ENCODE peak calls at places on chromosomes 4 and X, in nine cellular contexts. T, P, K, C, I, N, Q, H and G are unnamed samples.

GRCh38 chr4:83810428-83810827 is 274.5 kb downstream of the GPAT3 start:
- DNase-seq in Q (no peak), N (no peak), I (no peak), T (no peak), H (no peak), P (no peak), K (no peak), C (no peak), G (no peak)

GRCh38 chrX:140440891-140441290 is 64.0 kb downstream of the SOX3 start:
- DNase-seq in I (no peak), H (no peak), C (no peak), N (no peak), T (no peak), P (no peak), Q (no peak), K (no peak), G (no peak)

GRCh38 chrX:17692709-17693346 is 44.5 kb upstream of the SCML1 start:
- DNase-seq in I (peak), T (no peak), C (no peak), Q (no peak), H (no peak), N (no peak), K (no peak), P (no peak), G (no peak)

GRCh38 chr4:187256897-187257296 is 533.2 kb upstream of the FAT1 start:
- DNase-seq in Q (no peak), H (no peak), P (no peak), N (no peak), T (no peak), K (no peak), C (no peak), I (no peak), G (no peak)

GRCh38 chr4:34935739-34936138 is 1308.6 kb downstream of the ARAP2 start:
- DNase-seq in C (no peak), N (no peak), P (no peak), I (no peak), T (no peak), Q (no peak), H (no peak), K (no peak), G (no peak)

GRCh38 chr4:6441202-6441582 is 31.2 kb downstream of the PPP2R2C start:
- DNase-seq in H (no peak), K (no peak), P (no peak), T (no peak), I (no peak), Q (no peak), N (no peak), C (no peak), G (no peak)

GRCh38 chr4:79578613-79579012 is 170.6 kb upstream of the GK2 start:
- DNase-seq in I (no peak), H (no peak), K (no peak), P (no peak), N (no peak), Q (no peak), T (no peak), C (no peak), G (no peak)

GRCh38 chr4:17276821-17277220 is 235.1 kb downstream of the QDPR start:
- DNase-seq in P (no peak), I (peak), K (no peak), C (no peak), N (no peak), Q (peak), T (no peak), H (no peak), G (no peak)

GRCh38 chrX:12825801-12826200 is 34.6 kb downstream of the PRPS2 start:
- DNase-seq in P (no peak), H (no peak), C (no peak), K (no peak), T (no peak), N (no peak), Q (no peak), I (no peak), G (no peak)

GRCh38 chr4:6115746-6116586 is 84.4 kb downstream of the JAKMIP1 start:
- DNase-seq in H (no peak), I (no peak), C (no peak), K (no peak), T (no peak), N (no peak), Q (no peak), P (no peak), G (no peak)

GRCh38 chr4:173448103-173448502 is 49.2 kb upstream of the SCRG1 start:
- DNase-seq in P (peak), C (no peak), Q (no peak), T (no peak), I (peak), K (no peak), N (no peak), H (no peak), G (no peak)

GRCh38 chrX:96729053-96729452 is 44.4 kb downstream of the DIAPH2 start:
- DNase-seq in P (no peak), T (no peak), K (no peak), I (no peak), N (no peak), Q (no peak), C (no peak), H (no peak), G (no peak)

GRCh38 chr4:6272863-6273660 is 3.4 kb downstream of the WFS1 start:
- DNase-seq in N (no peak), C (no peak), K (peak), T (no peak), P (peak), H (no peak), Q (peak), I (peak), G (no peak)

GRCh38 chr4:147355849-147356248 is 125.0 kb upstream of the EDNRA start:
- DNase-seq in H (no peak), C (no peak), K (peak), T (no peak), Q (no peak), P (no peak), I (peak), N (no peak), G (no peak)

GRCh38 chr4:86972997-86973396 is 38.2 kb downstream of the AFF1 start:
- DNase-seq in P (no peak), C (no peak), Q (no peak), N (no peak), K (no peak), I (peak), H (peak), T (peak), G (no peak)

GRCh38 chrX:52420824-52421443 is 52.1 kb downstream of the XAGE2 start:
- DNase-seq in K (no peak), T (no peak), Q (no peak), C (no peak), N (no peak), H (no peak), I (peak), P (no peak), G (no peak)

GRCh38 chr4:48073567-48074103 is 57.1 kb downstream of the NIPAL1 start:
- DNase-seq in I (peak), P (no peak), K (no peak), H (no peak), Q (no peak), T (no peak), N (no peak), C (no peak), G (no peak)

GRCh38 chr4:64402684-64403083 is 6.6 kb downstream of the TECRL start:
- DNase-seq in C (no peak), P (no peak), T (no peak), N (no peak), H (no peak), I (no peak), Q (no peak), K (no peak), G (no peak)

GRCh38 chr4:10917475-10918103 is 233.0 kb upstream of the CLNK start:
- DNase-seq in Q (no peak), H (no peak), I (no peak), C (no peak), K (no peak), T (peak), N (no peak), P (no peak), G (no peak)

GRCh38 chr4:2729533-2729875 is 26.6 kb downstream of the TNIP2 start:
- DNase-seq in N (no peak), H (no peak), K (no peak), Q (peak), I (no peak), C (no peak), P (no peak), T (no peak), G (no peak)

GRCh38 chr4:78644744-78645330 is 93.3 kb downstream of the ANXA3 start:
- DNase-seq in Q (no peak), P (peak), H (no peak), C (peak), N (peak), T (peak), K (peak), I (peak), G (no peak)

GRCh38 chrX:40877869-40878268 is 142.5 kb upstream of the MED14 start:
- DNase-seq in N (no peak), T (no peak), C (peak), I (peak), K (peak), Q (no peak), H (no peak), P (peak), G (no peak)

GRCh38 chrX:147476008-147476407 is 435.7 kb upstream of the FMR1 start:
- DNase-seq in T (peak), Q (no peak), P (peak), H (no peak), C (no peak), N (no peak), K (peak), I (no peak), G (no peak)

GRCh38 chr4:3226944-3227343 is 22.0 kb upstream of the MSANTD1 start:
- DNase-seq in T (peak), N (no peak), I (no peak), P (no peak), Q (peak), H (no peak), K (no peak), C (no peak), G (no peak)

GRCh38 chrX:115226929-115227328 is 7.0 kb downstream of the LRCH2 start:
- DNase-seq in P (peak), C (no peak), H (no peak), I (peak), T (no peak), N (no peak), Q (no peak), K (peak), G (no peak)

GRCh38 chr4:165175879-165176278 is 31.5 kb upstream of the KLHL2 start:
- DNase-seq in P (no peak), T (peak), I (no peak), Q (no peak), K (no peak), C (no peak), H (no peak), N (no peak), G (no peak)

GRCh38 chr4:37892641-37893040 is 1.8 kb downstream of the TBC1D1 start:
- DNase-seq in P (no peak), T (no peak), H (no peak), K (no peak), C (peak), N (no peak), I (no peak), Q (no peak), G (no peak)

GRCh38 chr4:184848510-184848909 is 22.7 kb upstream of the ACSL1 start:
- DNase-seq in I (no peak), K (no peak), Q (no peak), C (no peak), N (no peak), H (peak), P (no peak), T (no peak), G (no peak)

GRCh38 chr4:41614519-41614918 is 76.6 kb downstream of the LIMCH1 start:
- DNase-seq in C (no peak), K (no peak), T (no peak), P (no peak), H (no peak), Q (no peak), N (no peak), I (no peak), G (no peak)

GRCh38 chr4:68465058-68465457 is 17.8 kb downstream of the TMPRSS11E start:
- DNase-seq in H (no peak), K (no peak), N (no peak), I (no peak), Q (no peak), C (no peak), P (no peak), T (no peak), G (no peak)

GRCh38 chrX:140053841-140054240 is 88.5 kb upstream of the CXorf66 start:
- DNase-seq in C (no peak), P (no peak), I (no peak), Q (no peak), T (no peak), N (no peak), K (no peak), H (no peak), G (no peak)

GRCh38 chr4:179164642-179165338 is 1722.6 kb upstream of the AGA start:
- DNase-seq in P (no peak), I (no peak), C (no peak), T (no peak), K (no peak), Q (no peak), N (no peak), H (no peak), G (no peak)

GRCh38 chrX:107205770-107206696 is at the start of the genes DNAAF6 and NUP62CL:
- DNase-seq in H (no peak), P (peak), C (peak), Q (peak), K (peak), N (no peak), I (peak), T (peak), G (peak)

GRCh38 chr4:107167051-107167450 is 130.9 kb upstream of the DKK2 start:
- DNase-seq in P (no peak), C (no peak), N (no peak), H (no peak), K (no peak), I (no peak), Q (no peak), T (no peak), G (no peak)

GRCh38 chrX:98931194-98931593 is 1478.9 kb downstream of the PCDH19 start:
- DNase-seq in Q (no peak), I (no peak), C (no peak), K (no peak), T (no peak), N (no peak), P (no peak), H (no peak), G (no peak)

GRCh38 chr4:24369630-24370029 is 214.7 kb downstream of the DHX15 start:
- DNase-seq in I (no peak), H (no peak), C (no peak), K (no peak), N (no peak), P (no peak), T (no peak), Q (no peak), G (no peak)

GRCh38 chrX:26613951-26614350 is 398.0 kb downstream of the MAGEB5 start:
- DNase-seq in I (no peak), T (no peak), K (no peak), H (no peak), N (no peak), P (no peak), C (no peak), Q (no peak), G (no peak)

GRCh38 chr4:51825341-51825740 is 17.6 kb upstream of the DCUN1D4 start:
- DNase-seq in H (no peak), I (no peak), P (no peak), C (no peak), K (no peak), N (no peak), Q (no peak), T (no peak), G (no peak)

GRCh38 chr4:138689593-138689992 is 326.0 kb upstream of the NOCT start:
- DNase-seq in P (no peak), K (no peak), Q (no peak), I (no peak), C (no peak), T (no peak), H (no peak), N (no peak), G (no peak)

GRCh38 chr4:138688531-138689181 is 326.9 kb upstream of the NOCT start:
- DNase-seq in C (no peak), I (no peak), K (no peak), H (no peak), Q (no peak), P (no peak), T (no peak), N (no peak), G (no peak)

GRCh38 chr4:138681000-138681604 is 334.5 kb upstream of the NOCT start:
- DNase-seq in H (peak), N (peak), Q (peak), C (peak), K (peak), T (peak), I (peak), P (peak), G (peak)

GRCh38 chr4:138689182-138689546 is 326.4 kb upstream of the NOCT start:
- DNase-seq in N (no peak), C (no peak), I (no peak), Q (no peak), T (no peak), K (no peak), P (no peak), H (no peak), G (no peak)

GRCh38 chr4:138686078-138686477 is 329.5 kb upstream of the NOCT start:
- DNase-seq in C (no peak), N (no peak), P (peak), Q (no peak), T (no peak), K (no peak), H (no peak), I (no peak), G (no peak)
- H3K27ac ChIP-seq in C (no peak), N (no peak), P (peak), Q (no peak), T (no peak), K (no peak), H (no peak), I (peak), G (no peak)

DNA sequence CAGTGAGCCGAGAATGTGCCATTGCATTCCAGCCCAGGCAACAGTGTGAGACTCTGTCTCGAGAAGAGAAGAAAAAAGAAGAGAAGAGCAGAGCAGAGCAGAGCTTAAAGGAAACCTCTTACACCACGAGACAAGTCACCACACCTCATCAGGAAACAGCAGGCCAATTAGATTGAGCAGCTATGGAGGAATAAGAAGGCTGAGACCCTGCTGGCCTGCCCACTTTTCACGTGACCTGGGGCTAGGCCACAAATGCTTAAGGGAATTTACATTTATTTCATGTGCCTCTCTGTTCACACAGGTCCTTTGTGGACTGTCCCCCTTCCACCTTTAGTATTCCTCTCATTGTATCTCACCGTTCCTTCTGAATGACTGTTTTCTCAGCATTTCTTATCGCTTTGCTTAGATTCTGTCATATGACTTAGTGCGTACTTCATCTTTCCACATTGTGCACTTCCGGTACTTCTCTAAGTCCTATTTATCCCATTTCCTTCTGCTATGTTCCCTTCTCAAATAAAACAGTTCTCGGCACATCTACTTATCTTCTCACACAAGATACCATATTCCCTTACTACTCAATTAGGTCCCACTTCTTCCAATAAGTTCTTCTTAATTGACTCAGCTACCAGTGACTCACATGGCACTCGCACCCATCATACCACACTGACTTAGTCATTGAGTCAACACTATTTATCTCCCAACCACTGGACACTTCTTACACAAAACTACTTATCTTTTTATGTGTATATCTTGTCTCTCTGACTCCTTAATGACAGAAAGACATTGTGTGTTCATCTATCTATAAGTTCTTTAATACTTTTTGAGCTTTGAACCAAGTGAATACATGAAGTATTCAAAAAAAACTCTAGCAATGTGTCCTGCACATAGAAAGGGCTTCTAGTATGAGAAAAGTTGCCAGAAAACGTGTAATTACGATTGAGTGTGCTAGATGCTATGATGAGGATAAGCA is 11.0 kb downstream of the CUL4B start:
- DNase-seq in Q (no peak), T (peak), N (no peak), C (no peak), P (no peak), K (peak), I (peak), H (no peak), G (no peak)
- H3K27ac ChIP-seq in Q (no peak), T (peak), N (peak), C (no peak), P (peak), K (peak), I (no peak), H (no peak), G (no peak)

GRCh38 chr4:152360045-152360410 is 175.9 kb downstream of the FBXW7 start:
- DNase-seq in I (peak), N (no peak), H (no peak), P (no peak), Q (no peak), C (no peak), T (no peak), K (no peak), G (no peak)
- H3K27ac ChIP-seq in I (no peak), N (no peak), H (no peak), P (no peak), Q (no peak), C (no peak), T (no peak), K (no peak), G (no peak)

GRCh38 chr4:146330392-146330791 is 116.1 kb downstream of the REELD1 start:
- DNase-seq in K (no peak), P (no peak), H (no peak), Q (no peak), I (no peak), C (no peak), T (no peak), N (no peak), G (no peak)

GRCh38 chr4:146333187-146333894 is 119.0 kb downstream of the REELD1 start:
- DNase-seq in K (peak), N (no peak), T (no peak), Q (no peak), H (no peak), P (no peak), C (no peak), I (peak), G (no peak)

GRCh38 chr4:146333895-146334262 is 119.5 kb downstream of the REELD1 start:
- DNase-seq in P (no peak), N (no peak), H (no peak), K (no peak), Q (no peak), I (no peak), C (no peak), T (no peak), G (no peak)

GRCh38 chr4:146327859-146328258 is 113.5 kb downstream of the REELD1 start:
- DNase-seq in Q (peak), H (no peak), K (no peak), P (no peak), C (no peak), T (no peak), N (no peak), I (no peak), G (no peak)

DNA sequence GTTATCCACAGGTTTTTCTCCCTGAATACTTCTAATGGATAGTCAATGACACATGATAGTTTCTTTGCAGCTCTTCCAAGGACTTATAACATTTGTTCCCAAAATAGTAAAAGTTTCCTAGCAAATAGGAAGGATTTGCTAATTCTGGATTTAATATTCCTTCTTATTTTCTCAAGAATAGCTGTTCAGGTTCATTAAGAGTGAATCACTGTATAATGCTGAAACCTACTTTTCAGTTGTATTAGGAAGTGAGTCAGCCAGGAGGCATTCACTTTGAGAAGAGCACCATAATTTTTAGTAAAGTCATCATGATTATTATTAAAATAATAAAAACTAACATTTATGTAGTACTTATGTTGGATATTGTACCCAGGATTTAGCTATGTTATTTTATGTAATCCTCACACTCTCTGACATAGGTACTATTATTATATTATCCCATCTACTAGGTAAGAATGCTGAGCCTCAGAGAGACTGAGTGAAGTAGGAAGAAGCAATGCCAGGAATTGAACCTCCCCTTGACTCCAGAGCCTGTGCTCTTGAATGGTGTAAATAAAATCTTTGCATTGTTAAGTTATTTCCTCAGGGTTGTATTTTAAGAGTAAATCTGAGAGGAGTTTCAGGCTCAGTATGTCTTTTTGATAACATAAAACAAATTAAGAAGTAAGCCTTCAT is 114.8 kb downstream of the REELD1 start:
- DNase-seq in N (no peak), H (no peak), P (no peak), Q (no peak), T (no peak), K (peak), C (no peak), I (peak), G (no peak)
- H3K27ac ChIP-seq in N (no peak), H (no peak), P (peak), Q (no peak), T (no peak), K (peak), C (no peak), I (no peak), G (no peak)